ENCODE peak calls at places on chromosomes 4 and X, in four cellular contexts. I, H, C and P are unnamed samples.

GRCh38 chr4:30721353-30722091 is 1.4 kb downstream of the PCDH7 start:
- DNase-seq in I (no peak), H (no peak), C (no peak), P (no peak)

GRCh38 chr4:162409048-162409447 is 245.2 kb upstream of the FSTL5 start:
- DNase-seq in I (no peak), H (no peak), C (no peak), P (no peak)

GRCh38 chr4:52957791-52958190 is 95.7 kb downstream of the RASL11B start:
- DNase-seq in I (no peak), H (no peak), C (no peak), P (no peak)

GRCh38 chrX:72621619-72622485 is 49.2 kb upstream of the HDAC8 start:
- DNase-seq in I (no peak), H (no peak), C (peak), P (no peak)

GRCh38 chr4:72971572-72971971 is 97.9 kb downstream of the COX18 start:
- DNase-seq in I (no peak), H (peak), C (no peak), P (no peak)

GRCh38 chr4:39713691-39714090 is 15.8 kb downstream of the UBE2K start:
- DNase-seq in I (no peak), H (no peak), C (no peak), P (peak)

GRCh38 chr4:64538219-64538618 is 129.0 kb upstream of the TECRL start:
- DNase-seq in I (no peak), H (peak), C (no peak), P (peak)

GRCh38 chrX:121641560-121641959 is 594.1 kb downstream of the GLUD2 start:
- DNase-seq in I (no peak), H (no peak), C (no peak), P (no peak)

GRCh38 chr4:80016506-80016905 is 56.5 kb downstream of the ANTXR2 start:
- DNase-seq in I (no peak), H (no peak), C (no peak), P (no peak)

GRCh38 chrX:96102997-96103396 is 581.6 kb upstream of the DIAPH2 start:
- DNase-seq in I (no peak), H (no peak), C (no peak), P (no peak)

GRCh38 chrX:7689791-7690412 is 153.1 kb upstream of the VCX start:
- DNase-seq in I (no peak), H (no peak), C (no peak), P (no peak)

GRCh38 chr4:185839204-185839712 is 27.3 kb upstream of the SORBS2 start:
- DNase-seq in I (no peak), H (no peak), C (no peak), P (no peak)

GRCh38 chr4:33411182-33411581 is 2691.0 kb downstream of the PCDH7 start:
- DNase-seq in I (no peak), H (no peak), C (peak), P (no peak)

GRCh38 chr4:16505726-16506125 is 279.5 kb upstream of the TAPT1 start:
- DNase-seq in I (no peak), H (peak), C (no peak), P (no peak)

GRCh38 chr4:7120341-7120740 is 52.5 kb upstream of the GRPEL1 start:
- DNase-seq in I (no peak), H (peak), C (no peak), P (no peak)

GRCh38 chr4:35520059-35520458 is 724.3 kb downstream of the ARAP2 start:
- DNase-seq in I (no peak), H (no peak), C (no peak), P (no peak)

GRCh38 chr4:177385576-177386320 is 56.5 kb downstream of the AGA start:
- DNase-seq in I (no peak), H (no peak), C (no peak), P (no peak)

GRCh38 chr4:126658391-126658790 is 974.4 kb upstream of the INTU start:
- DNase-seq in I (no peak), H (no peak), C (no peak), P (no peak)

GRCh38 chrX:104330966-104331365 is 76.2 kb upstream of the ESX1 start:
- DNase-seq in I (no peak), H (no peak), C (no peak), P (no peak)

GRCh38 chr4:23814606-23815005 is 75.2 kb downstream of the PPARGC1A start:
- DNase-seq in I (no peak), H (no peak), C (no peak), P (no peak)

GRCh38 chrX:135396109-135396508 is 25.6 kb upstream of the SMIM10L2A start:
- DNase-seq in I (no peak), H (no peak), C (no peak), P (no peak)

GRCh38 chr4:152573861-152574260 is 38.0 kb upstream of the FBXW7 start:
- DNase-seq in I (no peak), H (no peak), C (no peak), P (no peak)

GRCh38 chr4:6840062-6840976 is 57.8 kb downstream of the KIAA0232 start:
- DNase-seq in I (no peak), H (peak), C (no peak), P (no peak)

GRCh38 chrX:28693101-28693500 is 105.9 kb downstream of the IL1RAPL1 start:
- DNase-seq in I (no peak), H (no peak), C (no peak), P (no peak)

GRCh38 chrX:137195296-137195695 is 161.5 kb upstream of the GPR101 start:
- DNase-seq in I (no peak), H (no peak), C (no peak), P (no peak)

GRCh38 chrX:137195991-137196390 is 162.2 kb upstream of the GPR101 start:
- DNase-seq in I (no peak), H (no peak), C (no peak), P (no peak)

GRCh38 chrX:137198040-137198439 is 164.2 kb upstream of the GPR101 start:
- DNase-seq in I (no peak), H (no peak), C (no peak), P (no peak)

GRCh38 chrX:137194164-137194563 is 160.4 kb upstream of the GPR101 start:
- DNase-seq in I (no peak), H (peak), C (peak), P (peak)
- TF ChIP-seq SPI1 in I (no peak), H (no peak), C (no peak), P (no peak)

GRCh38 chr4:18556402-18556801 is 534.8 kb upstream of the LCORL start:
- DNase-seq in I (no peak), H (no peak), C (no peak), P (no peak)
- TF ChIP-seq SPI1 in I (no peak), H (no peak), C (no peak), P (no peak)

DNA sequence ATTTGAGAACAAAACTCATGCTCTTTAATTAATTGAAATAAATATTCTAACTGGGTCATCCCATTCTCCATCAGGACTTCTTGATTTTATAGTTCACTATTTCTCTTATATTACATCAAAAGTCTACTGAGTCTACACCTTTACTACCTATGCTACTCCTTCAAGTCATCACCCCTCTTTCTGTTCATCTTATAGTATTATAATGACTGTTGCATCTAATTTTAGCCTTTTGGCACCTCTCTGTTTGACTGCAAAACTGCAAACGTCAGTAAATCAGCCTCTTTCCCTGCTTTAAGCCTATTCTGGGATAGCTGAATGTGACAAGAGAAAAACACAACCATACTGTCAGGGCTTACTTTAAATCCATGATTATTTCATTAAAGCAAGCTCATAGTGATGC is 639.1 kb downstream of the GABRG1 start:
- DNase-seq in I (no peak), H (no peak), C (no peak), P (no peak)
- TF ChIP-seq SPI1 in I (no peak), H (no peak), C (no peak), P (no peak)

GRCh38 chr4:113394730-113395530 is 345.5 kb downstream of the ANK2 start:
- DNase-seq in I (peak), H (peak), C (peak), P (peak)
- TF ChIP-seq SPI1 in I (no peak), H (no peak), C (no peak), P (no peak)

GRCh38 chrX:13467243-13467642 is 102.2 kb upstream of the EGFL6 start:
- DNase-seq in I (no peak), H (no peak), C (no peak), P (no peak)

GRCh38 chrX:13471269-13471668 is 98.1 kb upstream of the EGFL6 start:
- DNase-seq in I (no peak), H (peak), C (no peak), P (no peak)

GRCh38 chrX:13468096-13468495 is 101.3 kb upstream of the EGFL6 start:
- DNase-seq in I (no peak), H (no peak), C (no peak), P (no peak)

GRCh38 chrX:13470680-13470967 is 98.8 kb upstream of the EGFL6 start:
- DNase-seq in I (no peak), H (no peak), C (no peak), P (no peak)

GRCh38 chrX:13469963-13470679 is 99.3 kb upstream of the EGFL6 start:
- DNase-seq in I (no peak), H (no peak), C (no peak), P (no peak)
- TF ChIP-seq SPI1 in I (no peak), H (no peak), C (no peak), P (no peak)

GRCh38 chrX:70254063-70254400 is 6.0 kb downstream of the P2RY4 start:
- DNase-seq in I (no peak), H (no peak), C (no peak), P (no peak)

GRCh38 chrX:70255452-70255851 is 4.6 kb downstream of the P2RY4 start:
- DNase-seq in I (no peak), H (no peak), C (no peak), P (no peak)

GRCh38 chrX:70257599-70258288 is 2.3 kb downstream of the P2RY4 start:
- DNase-seq in I (no peak), H (no peak), C (no peak), P (no peak)

GRCh38 chrX:70254909-70255308 is 5.1 kb downstream of the P2RY4 start:
- DNase-seq in I (no peak), H (no peak), C (no peak), P (no peak)

GRCh38 chrX:70253377-70254062 is 6.5 kb downstream of the P2RY4 start:
- DNase-seq in I (no peak), H (no peak), C (no peak), P (no peak)
- TF ChIP-seq SPI1 in I (no peak), H (no peak), C (no peak), P (no peak)

GRCh38 chr4:153577053-153577452 is 107.0 kb upstream of the TLR2 start:
- DNase-seq in I (no peak), H (no peak), C (no peak), P (no peak)
- TF ChIP-seq SPI1 in I (no peak), H (no peak), C (no peak), P (no peak)

GRCh38 chr4:158297866-158298265 is 87.6 kb downstream of the TMEM144 start:
- DNase-seq in I (no peak), H (no peak), C (no peak), P (no peak)

GRCh38 chr4:158304694-158305093 is 94.4 kb downstream of the TMEM144 start:
- DNase-seq in I (no peak), H (no peak), C (no peak), P (no peak)

GRCh38 chr4:158300012-158300411 is 89.7 kb downstream of the TMEM144 start:
- DNase-seq in I (no peak), H (no peak), C (no peak), P (no peak)

GRCh38 chr4:158299459-158300007 is 89.2 kb downstream of the TMEM144 start:
- DNase-seq in I (no peak), H (peak), C (no peak), P (no peak)

GRCh38 chr4:158302076-158302866 is 92.0 kb downstream of the TMEM144 start:
- DNase-seq in I (no peak), H (no peak), C (no peak), P (no peak)
- TF ChIP-seq SPI1 in I (no peak), H (no peak), C (no peak), P (no peak)

DNA sequence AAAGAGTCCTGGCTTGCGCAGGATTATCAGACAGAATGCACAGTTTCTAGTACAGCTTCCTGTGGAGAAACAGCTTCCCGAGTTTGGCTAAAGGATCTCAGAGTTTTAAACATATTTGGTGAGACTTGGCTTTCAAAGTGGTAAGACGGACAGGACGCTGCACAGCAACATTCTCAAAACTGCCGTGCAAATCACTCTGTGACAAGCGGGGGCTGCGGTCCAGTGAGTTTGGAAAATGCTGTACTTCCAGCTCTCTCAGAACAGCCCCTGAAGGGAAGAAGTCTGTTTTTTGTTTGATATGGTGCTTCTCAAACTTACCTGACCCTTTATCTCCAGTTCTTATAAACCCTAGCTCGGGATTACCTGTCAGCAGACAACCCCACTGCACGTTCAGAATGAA is 18.1 kb downstream of the LGI2 start:
- DNase-seq in I (no peak), H (no peak), C (no peak), P (no peak)
- TF ChIP-seq SPI1 in I (no peak), H (no peak), C (no peak), P (no peak)